ENCODE peak calls at places on chromosomes 12 and 14, in five cellular contexts. U is cardiac muscle cell; B is CD4-positive, alpha-beta memory T cell; W is fibroblast of lung; D is Peyer's patch. J is an unnamed sample. For H3K4me1 and H3K36me3, the result is how much of the 10 kb centered on the place peaks cover.

GRCh38 chr12:54762390-54762789 is 91.9 kb upstream of the MUCL1 start:
- DNase-seq in D (no peak), U (no peak), W (no peak), B (no peak), J (no peak)

GRCh38 chr12:114834621-114835020 is 150.6 kb upstream of the TBX3 start:
- DNase-seq in B (no peak), D (no peak), W (no peak), U (no peak), J (no peak)

GRCh38 chr12:46492471-46493351 is 120.1 kb upstream of the SLC38A2 start:
- DNase-seq in B (no peak), U (no peak), D (no peak), W (peak), J (peak)

GRCh38 chr14:77200406-77200985 is 18.9 kb downstream of the TMEM63C start:
- DNase-seq in W (no peak), B (no peak), D (no peak), U (no peak), J (no peak)

GRCh38 chr14:76715102-76715926 is 46.0 kb upstream of the VASH1 start:
- DNase-seq in B (no peak), D (no peak), U (no peak), W (no peak), J (no peak)

GRCh38 chr14:96508900-96509299 is 6.7 kb downstream of the PAPOLA start:
- DNase-seq in D (no peak), B (no peak), W (no peak), U (no peak), J (no peak)

GRCh38 chr12:111443086-111443485 is 37.4 kb downstream of the SH2B3 start:
- DNase-seq in D (no peak), B (no peak), U (no peak), W (no peak), J (no peak)

GRCh38 chr12:53532524-53533445 is 25.5 kb upstream of the NPFF start:
- DNase-seq in W (no peak), B (no peak), U (no peak), D (no peak), J (no peak)

GRCh38 chr12:3256103-3256551 is 178.9 kb downstream of the TSPAN9 start:
- DNase-seq in D (no peak), B (no peak), W (no peak), U (peak), J (no peak)

GRCh38 chr14:105215602-105216001 is 32.7 kb upstream of the BTBD6 start:
- DNase-seq in W (no peak), U (no peak), B (no peak), D (no peak), J (no peak)

GRCh38 chr12:131983554-131983953 is 33.8 kb downstream of the EP400 start:
- DNase-seq in B (no peak), W (no peak), U (no peak), D (no peak), J (no peak)

GRCh38 chr14:90140956-90141316 is 79.1 kb downstream of the KCNK13 start:
- DNase-seq in U (no peak), W (no peak), B (no peak), D (no peak), J (no peak)

GRCh38 chr14:96205994-96206392 is 1.4 kb downstream of the BDKRB2 start:
- DNase-seq in B (no peak), D (no peak), W (peak), U (no peak), J (no peak)

GRCh38 chr12:99767809-99768208 is 120.3 kb downstream of the GARIN6 start:
- DNase-seq in D (no peak), B (no peak), W (peak), U (peak), J (no peak)

GRCh38 chr12:42104087-42104486 is 40.6 kb downstream of the GXYLT1 start:
- DNase-seq in D (no peak), B (no peak), W (peak), U (no peak), J (no peak)

GRCh38 chr12:101174576-101174975 is 35.5 kb downstream of the SLC5A8 start:
- DNase-seq in D (no peak), W (no peak), B (no peak), U (no peak), J (no peak)

GRCh38 chr12:117854339-117855012 is 114.3 kb downstream of the KSR2 start:
- DNase-seq in U (peak), D (no peak), W (peak), B (no peak), J (no peak)

GRCh38 chr14:55585854-55586253 is 5.8 kb downstream of the KTN1 start:
- DNase-seq in U (no peak), D (no peak), W (peak), B (no peak), J (no peak)

GRCh38 chr14:33964599-33965317 is 13.9 kb upstream of the EGLN3 start:
- DNase-seq in U (no peak), W (no peak), B (no peak), D (no peak), J (no peak)

GRCh38 chr14:95979339-95980042 is 59.7 kb upstream of the C14orf132 start:
- DNase-seq in W (no peak), U (peak), D (no peak), B (no peak), J (no peak)

GRCh38 chr12:22228022-22228875 is 106.3 kb downstream of the ST8SIA1 start:
- DNase-seq in W (peak), B (no peak), U (no peak), D (no peak), J (no peak)

GRCh38 chr12:1054103-1054838 is 63.2 kb downstream of the ERC1 start:
- DNase-seq in D (no peak), U (peak), B (no peak), W (no peak), J (no peak)

GRCh38 chr12:29709056-29709455 is 74.7 kb downstream of the TMTC1 start:
- DNase-seq in D (no peak), W (no peak), B (no peak), U (no peak), J (no peak)

GRCh38 chr12:113853491-113853890 is 112.6 kb downstream of the RBM19 start:
- DNase-seq in U (no peak), B (no peak), D (no peak), W (no peak), J (no peak)

GRCh38 chr12:49092086-49092815 is 2.4 kb downstream of the DHH start:
- DNase-seq in W (no peak), D (peak), B (peak), U (peak), J (peak)

GRCh38 chr12:49089831-49090773 is 4.5 kb downstream of the DHH start:
- DNase-seq in U (peak), W (peak), B (peak), D (no peak), J (no peak)

GRCh38 chr12:49092816-49093406 is 1.7 kb downstream of the DHH start:
- DNase-seq in U (no peak), D (no peak), B (no peak), W (no peak), J (no peak)

GRCh38 chr12:49091056-49091835 is 3.4 kb downstream of the DHH start:
- DNase-seq in D (no peak), U (no peak), B (no peak), W (no peak), J (no peak)

GRCh38 chr12:49091836-49092085 is 2.8 kb downstream of the DHH start:
- DNase-seq in B (no peak), W (peak), U (no peak), D (no peak), J (no peak)
- H3K4me1 ChIP-seq in B (half or more), W (under half), U (under half), D (half or more), J (under half)

GRCh38 chr12:110373962-110374611 is 29.4 kb downstream of the ANAPC7 start:
- DNase-seq in W (no peak), D (no peak), B (no peak), U (no peak), J (no peak)
- H3K36me3 ChIP-seq in W (under half), D (half or more), B (under half), U (under half), J (under half)

GRCh38 chr12:63867026-63867425 is 22.5 kb downstream of the SRGAP1 start:
- DNase-seq in W (no peak), D (no peak), U (no peak), B (no peak), J (no peak)

GRCh38 chr12:63865448-63865847 is 20.9 kb downstream of the SRGAP1 start:
- DNase-seq in U (no peak), B (no peak), D (no peak), W (no peak), J (no peak)

GRCh38 chr12:63874897-63875296 is 30.4 kb downstream of the SRGAP1 start:
- DNase-seq in U (no peak), B (no peak), W (no peak), D (no peak), J (no peak)

GRCh38 chr12:63870838-63871237 is 26.3 kb downstream of the SRGAP1 start:
- DNase-seq in B (no peak), U (no peak), D (no peak), W (no peak), J (no peak)

DNA sequence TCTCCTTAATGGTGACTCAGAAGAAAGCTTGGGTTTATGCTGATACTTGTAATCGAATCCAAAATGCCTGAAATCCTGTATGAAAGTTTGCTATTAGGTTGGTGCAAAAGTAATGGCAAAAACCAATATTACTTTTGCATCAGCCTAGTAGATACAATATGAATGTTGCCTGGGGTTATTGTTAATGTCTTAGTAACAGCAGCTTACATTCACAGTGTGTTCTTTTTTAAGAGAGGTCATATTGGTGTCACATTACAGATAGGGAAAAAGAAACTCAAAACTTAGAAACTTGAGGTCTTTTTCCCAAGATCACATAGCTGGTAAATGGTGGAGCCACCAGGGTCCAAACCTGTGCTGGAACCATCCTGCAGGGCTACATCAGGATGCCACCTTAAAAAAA is 25.2 kb downstream of the SRGAP1 start:
- DNase-seq in B (no peak), W (peak), U (no peak), D (no peak), J (no peak)
- H3K4me3 ChIP-seq in B (no peak), W (no peak), U (no peak), D (no peak), J (no peak)

GRCh38 chr12:20489645-20490044 is 121.3 kb downstream of the PDE3A start:
- DNase-seq in U (no peak), W (no peak), B (no peak), D (no peak), J (no peak)

GRCh38 chr12:20483776-20484175 is 115.4 kb downstream of the PDE3A start:
- DNase-seq in U (no peak), W (peak), D (no peak), B (no peak), J (no peak)

GRCh38 chr12:20486233-20486632 is 117.9 kb downstream of the PDE3A start:
- DNase-seq in D (no peak), B (no peak), W (peak), U (no peak), J (no peak)

GRCh38 chr12:20490213-20490612 is 121.9 kb downstream of the PDE3A start:
- DNase-seq in W (no peak), D (no peak), U (no peak), B (no peak), J (no peak)

GRCh38 chr12:20487519-20487918 is 119.2 kb downstream of the PDE3A start:
- DNase-seq in B (no peak), W (no peak), D (no peak), U (no peak), J (no peak)
- H3K4me1 ChIP-seq in B (under half), W (under half), D (under half), U (under half), J (under half)